ENCODE peak calls at places on chromosome 3, in six cellular contexts. G is activated CD8-positive, alpha-beta memory T cell treated with anti-CD3 and anti-CD28 coated beads for 48 hours; J is ELR; I is stimulated activated CD4-positive, alpha-beta T cell treated with anti-CD3 and anti-CD28 coated beads, Interleukin-1b, Interleukin-23, amount 100 ng/mL, for 48 hours; V is foreskin fibroblast; Y is caudate nucleus. O is an unnamed sample.

GRCh38 chr3:177591371-177591770 is 394.1 kb upstream of the TBL1XR1 start:
- DNase-seq in V (peak), I (no peak), Y (no peak), G (no peak), J (no peak), O (no peak)

GRCh38 chr3:149448331-149448831 is 26.1 kb upstream of the TM4SF4 start:
- DNase-seq in Y (no peak), I (no peak), J (peak), G (no peak), V (peak), O (no peak)

GRCh38 chr3:172601066-172601832 is 78.0 kb upstream of the TNFSF10 start:
- DNase-seq in I (no peak), G (no peak), V (no peak), J (no peak), Y (no peak), O (no peak)

GRCh38 chr3:172530566-172530965 is 7.3 kb upstream of the TNFSF10 start:
- DNase-seq in J (no peak), Y (no peak), I (no peak), V (no peak), G (no peak), O (peak)

GRCh38 chr3:42814914-42815507 is 5.8 kb downstream of the ACKR2 start:
- DNase-seq in V (no peak), G (no peak), Y (no peak), I (no peak), J (no peak), O (no peak)

GRCh38 chr3:196341142-196341541 is 3.0 kb upstream of the TM4SF19 start:
- DNase-seq in J (peak), I (no peak), V (peak), Y (no peak), G (no peak), O (no peak)

GRCh38 chr3:126742057-126742456 is 38.0 kb downstream of the CHCHD6 start:
- DNase-seq in I (no peak), V (no peak), G (no peak), Y (no peak), J (no peak), O (no peak)

GRCh38 chr3:94472511-94472910 is 409.6 kb downstream of the NSUN3 start:
- DNase-seq in J (no peak), I (no peak), Y (no peak), G (no peak), V (no peak), O (no peak)

GRCh38 chr3:72756900-72757299 is 91.3 kb downstream of the SHQ1 start:
- DNase-seq in I (peak), G (no peak), Y (no peak), V (no peak), J (no peak), O (peak)

GRCh38 chr3:171976526-171976925 is 62.9 kb upstream of the FNDC3B start:
- DNase-seq in Y (no peak), J (peak), I (no peak), V (peak), G (no peak), O (no peak)

GRCh38 chr3:158166223-158166622 is 56.3 kb downstream of the RSRC1 start:
- DNase-seq in I (no peak), G (no peak), V (peak), Y (no peak), J (no peak), O (no peak)

GRCh38 chr3:60742606-60743145 is 508.6 kb downstream of the FHIT start:
- DNase-seq in I (no peak), J (peak), G (no peak), V (peak), Y (no peak), O (no peak)

GRCh38 chr3:58350627-58351013 is 17.9 kb downstream of the PXK start:
- DNase-seq in J (peak), I (no peak), Y (no peak), G (no peak), V (peak), O (no peak)

GRCh38 chr3:72553298-72553697 is 294.9 kb downstream of the SHQ1 start:
- DNase-seq in I (no peak), Y (no peak), J (no peak), G (no peak), V (no peak), O (no peak)

GRCh38 chr3:142958707-142959106 is 4.8 kb downstream of the PAQR9 start:
- DNase-seq in V (peak), I (peak), G (no peak), Y (peak), J (peak), O (no peak)

GRCh38 chr3:173826901-173827609 is 429.5 kb downstream of the NLGN1 start:
- DNase-seq in G (no peak), V (peak), J (peak), Y (no peak), I (no peak), O (no peak)

GRCh38 chr3:46862689-46863020 is 589 bp downstream of the MYL3 start:
- DNase-seq in Y (no peak), G (no peak), J (no peak), I (no peak), V (no peak), O (no peak)

GRCh38 chr3:54670269-54671000 is 257.4 kb downstream of the LRTM1 start:
- DNase-seq in J (no peak), I (no peak), V (no peak), G (no peak), Y (no peak), O (no peak)

GRCh38 chr3:39990532-39990931 is 181.1 kb downstream of the MYRIP start:
- DNase-seq in J (peak), I (peak), G (no peak), Y (no peak), V (peak), O (no peak)

GRCh38 chr3:13072239-13073041 is 789 bp downstream of the IQSEC1 start:
- DNase-seq in I (no peak), Y (peak), G (no peak), V (no peak), J (no peak), O (no peak)

GRCh38 chr3:69271098-69271497 is 114.8 kb downstream of the FRMD4B start:
- DNase-seq in J (no peak), Y (no peak), V (no peak), I (no peak), G (no peak), O (no peak)

GRCh38 chr3:170180107-170180951 is 1.2 kb downstream of the PHC3 start:
- DNase-seq in I (no peak), V (peak), Y (no peak), J (peak), G (no peak), O (peak)

GRCh38 chr3:58528629-58529028 is 8.4 kb downstream of the ACOX2 start:
- DNase-seq in J (peak), I (no peak), Y (no peak), V (peak), G (no peak), O (no peak)

GRCh38 chr3:81218023-81218422 is 543.4 kb downstream of the GBE1 start:
- DNase-seq in J (peak), V (peak), Y (no peak), G (no peak), I (no peak), O (no peak)

GRCh38 chr3:182327196-182327681 is 466.1 kb upstream of the ATP11B start:
- DNase-seq in J (peak), I (no peak), V (no peak), Y (no peak), G (no peak), O (no peak)

GRCh38 chr3:183745300-183746098 is 47.9 kb downstream of the YEATS2 start:
- DNase-seq in Y (no peak), J (peak), G (no peak), V (no peak), I (no peak), O (no peak)

GRCh38 chr3:154112146-154112545 is 9.0 kb upstream of the ARHGEF26 start:
- DNase-seq in G (no peak), J (no peak), I (no peak), V (no peak), Y (no peak), O (no peak)

GRCh38 chr3:99128205-99128604 is 226.7 kb upstream of the DCBLD2 start:
- DNase-seq in I (no peak), G (no peak), V (peak), J (no peak), Y (no peak), O (no peak)

GRCh38 chr3:114383875-114384557 is 90.2 kb downstream of the TIGIT start:
- DNase-seq in V (peak), I (peak), J (peak), Y (peak), G (peak), O (peak)

GRCh38 chr3:81277853-81278252 is 483.6 kb downstream of the GBE1 start:
- DNase-seq in G (no peak), V (peak), I (no peak), Y (no peak), J (peak), O (no peak)

GRCh38 chr3:41565948-41566347 is 366.6 kb downstream of the CTNNB1 start:
- DNase-seq in Y (no peak), G (no peak), V (no peak), J (no peak), I (no peak), O (no peak)

GRCh38 chr3:196868297-196868661 is 559 bp downstream of the SENP5 start:
- DNase-seq in V (peak), Y (no peak), J (peak), I (peak), G (no peak), O (no peak)

GRCh38 chr3:98581474-98581873 is 11.9 kb downstream of the CPOX start:
- DNase-seq in V (no peak), G (no peak), J (no peak), I (no peak), Y (no peak), O (no peak)

GRCh38 chr3:20857636-20858035 is 671.6 kb upstream of the SGO1 start:
- DNase-seq in I (no peak), V (peak), J (no peak), G (no peak), Y (no peak), O (no peak)

GRCh38 chr3:47005212-47006144 is 26.0 kb downstream of the NBEAL2 start:
- DNase-seq in J (no peak), G (no peak), V (no peak), Y (no peak), I (peak), O (no peak)